ENCODE peak calls at places on chromosome 18, in four cellular contexts. E is activated CD8-positive, alpha-beta memory T cell treated with anti-CD3 and anti-CD28 coated beads, Interleukin-2, amount 50 U/mL, for 48 hours; D is stimulated activated CD8-positive, alpha-beta memory T cell treated with anti-CD3 and anti-CD28 coated beads, Interleukin-15, amount 100 ng/mL, for 24 hours; N is stimulated activated CD4-positive, alpha-beta T cell treated with anti-CD3 and anti-CD28 coated beads, Interleukin-1b, Interleukin-23, amount 100 ng/mL, for 24 hours. V is an unnamed sample.

GRCh38 chr18:43949291-43949690 is 672.0 kb upstream of the SYT4 start:
- DNase-seq in E (no peak), D (no peak), N (no peak), V (no peak)

GRCh38 chr18:4084501-4084900 is 370.6 kb downstream of the DLGAP1 start:
- DNase-seq in N (no peak), D (no peak), E (no peak), V (no peak)

GRCh38 chr18:11859282-11859797 is 8.1 kb downstream of the CHMP1B start:
- DNase-seq in N (no peak), E (no peak), D (no peak), V (no peak)

GRCh38 chr18:70041459-70042020 is 93.9 kb upstream of the CD226 start:
- DNase-seq in D (no peak), E (no peak), N (no peak), V (no peak)

GRCh38 chr18:13545955-13546354 is 180.4 kb downstream of the FAM210A start:
- DNase-seq in E (no peak), N (no peak), D (no peak), V (no peak)

GRCh38 chr18:51339866-51340265 is 142.4 kb upstream of the MEX3C start:
- DNase-seq in N (no peak), E (no peak), D (no peak), V (no peak)

GRCh38 chr18:55488473-55488872 is 99.5 kb downstream of the TCF4 start:
- DNase-seq in E (no peak), D (no peak), N (no peak), V (peak; percentile 53)

GRCh38 chr18:69720422-69720821 is 227.3 kb downstream of the CD226 start:
- DNase-seq in D (no peak), N (no peak), E (no peak), V (no peak)

GRCh38 chr18:53458266-53458665 is 766.2 kb downstream of the MBD2 start:
- DNase-seq in E (no peak), D (no peak), N (no peak), V (no peak)

GRCh38 chr18:44741551-44741950 is 60.9 kb downstream of the SETBP1 start:
- DNase-seq in D (no peak), N (no peak), E (no peak), V (no peak)

GRCh38 chr18:74898965-74899364 is 301.3 kb downstream of the ZNF407 start:
- DNase-seq in D (no peak), N (no peak), E (no peak), V (no peak)

GRCh38 chr18:79050005-79050404 is 19.2 kb upstream of the ATP9B start:
- DNase-seq in D (no peak), N (no peak), E (no peak), V (no peak)

GRCh38 chr18:27447530-27447929 is 262.4 kb upstream of the CHST9 start:
- DNase-seq in N (no peak), D (no peak), E (no peak), V (no peak)

GRCh38 chr18:64380117-64380516 is 231.2 kb upstream of the LINC00305 start:
- DNase-seq in N (no peak), E (no peak), D (no peak), V (no peak)

GRCh38 chr18:59056706-59057492 is 82.8 kb upstream of the SEC11C start:
- DNase-seq in D (no peak), E (no peak), N (peak; percentile 33), V (peak; percentile 92)

GRCh38 chr18:63071566-63072175 is 247.9 kb downstream of the BCL2 start:
- DNase-seq in D (no peak), N (no peak), E (no peak), V (no peak)

GRCh38 chr18:22378672-22379282 is 38.9 kb downstream of the CTAGE1 start:
- DNase-seq in N (no peak), D (no peak), E (no peak), V (no peak)

GRCh38 chr18:50866765-50867164 is 12.2 kb upstream of the ME2 start:
- DNase-seq in N (no peak), D (no peak), E (no peak), V (no peak)

GRCh38 chr18:13983506-13983905 is 68.2 kb upstream of the MC2R start:
- DNase-seq in D (no peak), E (no peak), N (no peak), V (no peak)

GRCh38 chr18:77020561-77020960 is 112.0 kb downstream of the MBP start:
- DNase-seq in D (no peak), E (no peak), N (no peak), V (no peak)

GRCh38 chr18:58761970-58762780 is 90.9 kb downstream of the MALT1 start:
- DNase-seq in N (no peak), E (no peak), D (no peak), V (no peak)

GRCh38 chr18:59910967-59911366 is 11.2 kb downstream of the PMAIP1 start:
- DNase-seq in E (peak; percentile 34), N (no peak), D (no peak), V (no peak)

GRCh38 chr18:3051718-3052410 is 38.9 kb upstream of the LPIN2 start:
- DNase-seq in D (no peak), N (no peak), E (no peak), V (no peak)

GRCh38 chr18:58934933-58935577 is 70.4 kb downstream of the ZNF532 start:
- DNase-seq in E (no peak), D (no peak), N (no peak), V (no peak)

GRCh38 chr18:33440011-33440383 is 524 bp downstream of the CCDC178 start:
- DNase-seq in N (no peak), E (no peak), D (no peak), V (no peak)

GRCh38 chr18:13912601-13913000 is 2.7 kb downstream of the MC2R start:
- DNase-seq in D (no peak), E (no peak), N (no peak), V (peak; percentile 16)

GRCh38 chr18:30814446-30814845 is 228.1 kb downstream of the DSC3 start:
- DNase-seq in E (no peak), N (no peak), D (no peak), V (no peak)

GRCh38 chr18:65761636-65762310 is 11.0 kb downstream of the CDH7 start:
- DNase-seq in D (no peak), E (no peak), N (no peak), V (no peak)

GRCh38 chr18:57780318-57781127 is 22.6 kb downstream of the ATP8B1 start:
- DNase-seq in E (no peak), D (no peak), N (no peak), V (no peak)

GRCh38 chr18:159037-159652 is 788 bp downstream of the USP14 start:
- DNase-seq in E (no peak), D (no peak), N (no peak), V (no peak)

GRCh38 chr18:58866261-58867232 is 1.9 kb downstream of the ZNF532 start:
- DNase-seq in D (no peak), E (no peak), N (no peak), V (no peak)

GRCh38 chr18:2846638-2847340 is at the start of gene EMILIN2:
- DNase-seq in E (peak; percentile 76), D (no peak), N (peak; percentile 24), V (peak; percentile 76)

GRCh38 chr18:24112874-24113615 is 25.8 kb upstream of the CABYR start:
- DNase-seq in E (no peak), N (no peak), D (no peak), V (no peak)

GRCh38 chr18:11972371-11973174 is 8.7 kb upstream of the IMPA2 start:
- DNase-seq in E (no peak), D (no peak), N (no peak), V (no peak)

GRCh38 chr18:55781481-55781957 is 193.5 kb upstream of the TCF4 start:
- DNase-seq in N (no peak), D (no peak), E (no peak), V (no peak)